ENCODE peak calls at places on chromosomes 16 and 17, in four cellular contexts. O, L, M and R are unnamed samples.
A peak's percentile ranks its signal among the peaks of the same experiment; 100 is the strongest.

GRCh38 chr16:79286646-79287423 is 313.7 kb downstream of the MAF start:
- DNase-seq in M (peak; percentile 37), L (no peak), O (no peak), R (no peak)

GRCh38 chr17:66791337-66791736 is 43.6 kb upstream of the CACNG5 start:
- DNase-seq in O (no peak), L (no peak), M (no peak), R (no peak)

GRCh38 chr16:46620265-46621005 is 744 bp downstream of the SHCBP1 start:
- DNase-seq in M (no peak), L (peak; percentile 25), O (no peak), R (peak; percentile 46)

GRCh38 chr16:22214893-22215292 is 8.8 kb downstream of the EEF2K start:
- DNase-seq in L (no peak), O (no peak), M (no peak), R (no peak)

GRCh38 chr16:1331712-1332617 is 1.5 kb upstream of the BAIAP3 start:
- DNase-seq in O (peak; percentile 11), M (peak; percentile 66), L (peak; percentile 83), R (peak; percentile 25)

GRCh38 chr16:87570938-87571867 is 31.1 kb upstream of the JPH3 start:
- DNase-seq in L (peak; percentile 77), O (no peak), M (peak; percentile 60), R (peak; percentile 48)

GRCh38 chr17:33642002-33642401 is 348.9 kb upstream of the ASIC2 start:
- DNase-seq in M (no peak), O (no peak), L (no peak), R (no peak)

GRCh38 chr17:28916302-28916934 is 13.5 kb upstream of the DHRS13 start:
- DNase-seq in M (peak; percentile 42), O (peak; percentile 31), L (peak; percentile 66), R (no peak)

GRCh38 chr17:57255182-57255775 is 1.0 kb upstream of the MSI2 start:
- DNase-seq in L (no peak), O (no peak), M (no peak), R (peak; percentile 33)

GRCh38 chr17:79019631-79020584 is 4.1 kb upstream of the C1QTNF1 start:
- DNase-seq in M (no peak), L (peak; percentile 94), O (peak; percentile 55), R (peak; percentile 66)

GRCh38 chr16:87644186-87644585 is 41.9 kb downstream of the JPH3 start:
- DNase-seq in O (no peak), L (no peak), M (no peak), R (no peak)

GRCh38 chr16:48511071-48511540 is 98.9 kb downstream of the N4BP1 start:
- DNase-seq in M (no peak), L (peak; percentile 79), O (no peak), R (peak; percentile 56)

GRCh38 chr17:32604966-32605365 is 118.2 kb downstream of the CDK5R1 start:
- DNase-seq in L (no peak), M (no peak), O (no peak), R (no peak)

DNA sequence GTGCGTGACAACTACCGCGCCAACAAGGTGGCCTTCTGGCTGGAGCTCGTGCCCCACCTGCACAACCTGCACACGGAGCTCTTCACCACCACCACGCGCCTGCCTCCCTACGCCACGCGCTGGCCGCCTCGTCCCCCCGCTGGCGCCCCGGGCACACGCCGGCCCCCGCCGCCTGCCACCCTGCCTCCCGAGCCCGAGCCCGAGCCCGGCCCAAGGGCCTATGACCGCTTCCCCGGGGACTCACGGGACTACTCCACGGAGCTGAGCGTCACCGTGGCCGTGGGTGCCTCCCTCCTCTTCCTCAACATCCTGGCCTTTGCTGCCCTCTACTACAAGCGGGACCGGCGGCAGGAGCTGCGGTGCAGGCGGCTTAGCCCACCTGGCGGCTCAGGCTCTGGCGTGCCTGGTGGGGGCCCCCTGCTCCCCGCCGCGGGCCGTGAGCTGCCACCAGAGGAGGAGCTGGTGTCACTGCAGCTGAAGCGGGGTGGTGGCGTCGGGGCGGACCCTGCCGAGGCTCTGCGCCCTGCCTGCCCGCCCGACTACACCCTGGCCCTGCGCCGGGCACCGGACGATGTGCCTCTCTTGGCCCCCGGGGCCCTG is 3.0 kb upstream of the SPEM1 start:
- DNase-seq in L (no peak), O (no peak), M (no peak), R (no peak)
- H3K4me3 ChIP-seq in L (no peak overlapping the region), O (no peak overlapping the region), M (no peak overlapping the region), R (no peak overlapping the region)

DNA sequence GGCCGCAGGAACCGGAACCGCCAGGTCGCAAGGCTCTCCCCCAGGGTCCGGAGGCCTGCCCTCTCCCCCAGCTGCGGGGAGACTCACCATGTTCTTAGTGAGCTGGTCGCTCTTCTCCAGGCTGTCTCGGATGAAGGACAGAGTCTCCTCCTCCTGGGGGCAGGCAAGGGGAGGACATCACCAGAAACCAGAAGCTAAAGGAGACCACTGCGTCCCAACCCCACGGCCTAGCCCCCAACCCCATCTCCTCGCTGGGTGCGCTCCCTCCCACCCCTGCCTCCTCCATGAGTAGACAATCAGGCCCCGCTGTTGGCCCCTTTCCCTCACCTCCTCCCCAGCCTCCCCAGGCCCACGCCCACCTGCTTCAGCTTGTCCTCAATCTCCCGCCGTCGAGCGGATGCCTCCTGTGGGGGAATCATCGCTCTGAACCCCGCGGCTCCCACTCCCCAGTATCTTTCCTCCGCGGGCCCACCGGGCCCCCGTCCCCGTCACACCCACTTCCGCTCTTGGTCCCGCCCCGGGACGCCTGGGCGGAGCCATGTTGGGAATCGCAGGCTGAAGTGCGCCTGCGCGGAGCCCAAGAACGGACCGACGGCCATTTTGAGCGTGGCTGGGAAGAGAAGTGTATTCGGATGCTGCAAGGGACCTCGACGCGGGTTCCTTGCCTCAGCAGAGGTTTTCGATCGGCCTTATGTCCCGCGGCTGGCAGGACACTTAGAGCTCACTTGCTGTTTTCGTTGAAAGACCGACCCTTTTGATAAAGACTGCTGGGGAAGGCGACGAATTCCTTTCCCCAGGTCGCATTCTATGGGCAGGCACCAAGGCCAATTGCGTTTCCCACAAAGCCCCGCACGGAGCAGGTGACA is at the start of gene EXOC7:
- DNase-seq in O (peak; percentile 73), L (peak; percentile 93), M (peak; percentile 90), R (peak; percentile 85)
- TF ChIP-seq CTCF in O (peak; percentile 11), L (no peak), M (no peak), R (no peak)

GRCh38 chr16:25265968-25266367 is 8.3 kb upstream of the ZKSCAN2 start:
- DNase-seq in O (no peak), M (no peak), L (no peak), R (no peak)

GRCh38 chr16:25264599-25264998 is 7.0 kb upstream of the ZKSCAN2 start:
- DNase-seq in L (peak; percentile 33), O (no peak), M (no peak), R (peak; percentile 46)

GRCh38 chr16:25269879-25270278 is 12.2 kb upstream of the ZKSCAN2 start:
- DNase-seq in L (no peak), M (no peak), O (no peak), R (no peak)

GRCh38 chr16:25271421-25271820 is 13.8 kb upstream of the ZKSCAN2 start:
- DNase-seq in M (no peak), L (no peak), O (no peak), R (no peak)

DNA sequence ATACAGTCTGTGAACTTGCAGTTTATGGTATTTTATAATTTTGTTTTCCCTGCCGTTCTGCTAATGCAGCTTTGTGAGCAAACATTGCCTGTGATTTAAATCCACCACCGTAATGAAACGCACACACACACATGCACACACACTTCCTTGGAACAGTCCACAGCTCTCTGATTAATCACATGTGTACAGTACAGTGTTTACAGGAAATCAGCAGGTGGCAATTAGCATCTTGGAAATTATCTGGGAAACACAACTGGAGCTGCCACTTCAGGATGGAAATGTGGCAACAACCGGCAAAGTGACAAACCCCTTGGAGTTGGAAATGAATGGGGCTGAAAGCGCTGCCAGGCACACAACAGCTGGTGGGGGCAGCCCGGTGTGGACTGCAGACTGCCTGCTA is 12.9 kb upstream of the ZKSCAN2 start:
- DNase-seq in L (no peak), O (no peak), M (no peak), R (no peak)
- H3K4me3 ChIP-seq in L (no peak overlapping the region), O (no peak overlapping the region), M (no peak overlapping the region), R (no peak overlapping the region)

GRCh38 chr16:26731729-26732128 is 335.0 kb upstream of the C16orf82 start:
- DNase-seq in L (no peak), M (no peak), O (no peak), R (no peak)
- TF ChIP-seq CTCF in L (no peak), M (no peak), O (no peak), R (no peak)

GRCh38 chr17:50289268-50289667 is 15.0 kb downstream of the TMEM92 start:
- DNase-seq in M (no peak), O (no peak), L (peak; percentile 60), R (peak; percentile 91)
- H3K4me3 ChIP-seq in M (no peak overlapping the region), O (peak overlapping the region; percentile 34), L (peak overlapping the region; percentile 47), R (peak overlapping the region; percentile 55)

GRCh38 chr16:7615565-7615964 is 282.9 kb downstream of the RBFOX1 start:
- DNase-seq in M (no peak), L (no peak), O (no peak), R (no peak)
- TF ChIP-seq CTCF in M (no peak), L (no peak), O (no peak), R (no peak)

DNA sequence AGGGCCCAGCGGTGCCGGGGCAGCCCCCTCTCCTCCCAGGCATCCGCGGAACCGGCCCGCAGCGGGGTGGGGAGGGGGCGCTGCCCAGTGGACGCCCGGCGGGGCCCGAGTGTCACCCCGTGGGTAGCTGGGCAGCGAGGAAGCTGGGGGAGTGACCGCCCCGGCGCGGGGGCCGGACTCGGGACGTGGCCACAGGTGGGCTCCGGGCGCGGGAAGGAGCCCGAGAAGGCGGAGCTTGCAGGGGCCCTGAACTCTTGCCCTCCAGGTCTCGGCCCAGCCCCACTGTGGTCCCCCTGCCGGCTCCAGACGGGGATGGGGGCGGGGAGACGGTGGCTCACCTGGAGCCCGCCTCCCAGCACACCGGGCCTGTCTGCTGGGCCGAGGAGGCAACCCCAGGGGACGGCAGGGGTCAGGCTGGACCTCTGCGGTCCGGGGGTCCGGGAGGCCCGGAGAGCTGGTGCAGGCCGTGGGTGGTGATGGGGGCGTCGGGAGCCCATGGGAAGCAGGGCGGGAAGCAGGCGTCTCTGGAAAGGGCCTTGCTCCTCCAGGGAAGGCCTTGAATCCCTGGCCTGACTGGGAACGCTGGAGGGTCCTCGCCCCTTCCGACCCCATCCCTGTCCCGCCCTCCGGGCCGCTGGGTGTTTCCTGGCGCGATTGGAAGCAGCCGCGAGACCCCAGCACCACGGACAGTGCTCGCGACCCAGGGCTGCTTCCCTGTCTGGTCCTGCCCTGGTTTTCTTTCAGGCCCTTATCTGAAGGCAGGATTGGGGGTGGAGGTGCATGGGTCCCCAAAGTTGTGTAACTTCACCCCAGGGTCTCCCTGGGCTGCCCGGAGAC is 1.9 kb downstream of the MGAT5B start:
- DNase-seq in O (no peak), L (no peak), M (no peak), R (peak; percentile 34)
- H3K4me3 ChIP-seq in O (peak overlapping the region; percentile 31), L (no peak overlapping the region), M (no peak overlapping the region), R (no peak overlapping the region)

DNA sequence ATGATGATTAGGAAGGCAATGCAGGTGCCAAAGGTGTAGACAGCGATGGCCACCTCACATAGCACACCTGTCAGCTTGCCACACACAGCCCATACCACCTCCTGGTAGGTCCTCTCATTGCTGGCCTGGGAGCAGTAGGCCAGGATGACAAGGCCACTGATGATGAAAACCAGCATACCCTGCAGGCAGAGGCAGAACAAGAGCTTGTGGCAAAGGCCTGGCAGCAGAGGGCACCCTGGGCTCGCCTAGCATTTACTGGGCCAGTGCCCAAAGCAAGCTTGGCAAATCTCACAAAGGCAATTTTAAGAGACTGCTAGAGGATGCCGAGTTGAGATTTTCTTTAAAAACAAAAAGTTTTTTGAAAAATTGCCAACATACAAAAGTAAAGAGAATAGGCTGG is 5.9 kb downstream of the SLC38A7 start:
- DNase-seq in O (no peak), L (peak; percentile 57), M (no peak), R (peak; percentile 65)
- TF ChIP-seq CTCF in O (no peak), L (peak; percentile 16), M (no peak), R (no peak)